ENCODE peak calls at places on chromosomes 4 and X, in six cellular contexts. S is HCT116, G is K562, X is HepG2, C is H1, F is GM12878. N is an unnamed sample.

GRCh38 chr4:10753326-10753725 is 68.8 kb upstream of the CLNK start:
- DNase-seq in S (no peak), G (no peak), X (no peak), C (no peak), F (no peak), N (no peak)

GRCh38 chr4:27149541-27150212 is 289.0 kb downstream of the STIM2 start:
- DNase-seq in S (no peak), G (no peak), X (no peak), C (no peak), F (no peak), N (no peak)

GRCh38 chrX:119228506-119229290 is 7.4 kb upstream of the PGRMC1 start:
- DNase-seq in S (no peak), G (no peak), X (no peak), C (no peak), F (no peak), N (peak; percentile 40)

GRCh38 chr4:87153078-87153477 is 67.3 kb downstream of the KLHL8 start:
- DNase-seq in S (no peak), G (no peak), X (no peak), C (no peak), F (no peak), N (no peak)

GRCh38 chr4:118213101-118213500 is 139.7 kb downstream of the PRSS12 start:
- DNase-seq in S (no peak), G (no peak), X (no peak), C (no peak), F (no peak), N (no peak)

GRCh38 chrX:66074920-66075879 is 35.3 kb upstream of the VSIG4 start:
- DNase-seq in S (no peak), G (no peak), X (no peak), C (no peak), F (peak; percentile 17), N (no peak)

GRCh38 chr4:186700746-186701145 is 22.9 kb downstream of the FAT1 start:
- DNase-seq in S (no peak), G (no peak), X (no peak), C (no peak), F (no peak), N (no peak)

GRCh38 chr4:13484749-13485345 is 707 bp upstream of the RAB28 start:
- DNase-seq in S (peak; percentile 16), G (no peak), X (peak; percentile 7), C (no peak), F (no peak), N (no peak)

GRCh38 chrX:32421266-32421665 is 790.1 kb downstream of the DMD start:
- DNase-seq in S (no peak), G (no peak), X (no peak), C (no peak), F (no peak), N (no peak)

GRCh38 chr4:6768539-6768905 is 14.0 kb upstream of the KIAA0232 start:
- DNase-seq in S (no peak), G (no peak), X (no peak), C (no peak), F (no peak), N (no peak)

GRCh38 chr4:13240066-13240465 is 244.1 kb downstream of the RAB28 start:
- DNase-seq in S (no peak), G (no peak), X (no peak), C (no peak), F (no peak), N (no peak)

GRCh38 chr4:102503301-102503746 is 2.2 kb downstream of the NFKB1 start:
- DNase-seq in S (no peak), G (no peak), X (peak; percentile 24), C (no peak), F (no peak), N (peak; percentile 16)

GRCh38 chrX:65601530-65602281 is 65.7 kb upstream of the MSN start:
- DNase-seq in S (no peak), G (no peak), X (peak; percentile 0), C (no peak), F (no peak), N (peak; percentile 97)

GRCh38 chr4:102500371-102501175 is 586 bp upstream of the NFKB1 start:
- DNase-seq in S (no peak), G (peak; percentile 39), X (peak; percentile 24), C (no peak), F (no peak), N (peak; percentile 61)

GRCh38 chr4:162644346-162644745 is 480.5 kb upstream of the FSTL5 start:
- DNase-seq in S (no peak), G (no peak), X (no peak), C (no peak), F (no peak), N (no peak)

GRCh38 chr4:54877006-54877405 is 219.2 kb downstream of the KIT start:
- DNase-seq in S (no peak), G (no peak), X (no peak), C (no peak), F (no peak), N (no peak)

GRCh38 chr4:121308328-121308663 is 72.5 kb downstream of the QRFPR start:
- DNase-seq in S (no peak), G (no peak), X (no peak), C (no peak), F (no peak), N (no peak)

GRCh38 chr4:141346144-141346543 is 125.4 kb downstream of the ZNF330 start:
- DNase-seq in S (peak; percentile 24), G (peak; percentile 18), X (peak; percentile 13), C (no peak), F (no peak), N (peak; percentile 73)

GRCh38 chrX:78011846-78012245 is 42.4 kb upstream of the PGAM4 start:
- DNase-seq in S (no peak), G (no peak), X (no peak), C (no peak), F (no peak), N (no peak)

GRCh38 chr4:141540643-141541042 is 95.7 kb upstream of the IL15 start:
- DNase-seq in S (no peak), G (no peak), X (no peak), C (no peak), F (no peak), N (peak; percentile 31)

GRCh38 chr4:94457692-94458106 is 6.0 kb downstream of the PDLIM5 start:
- DNase-seq in S (no peak), G (no peak), X (no peak), C (no peak), F (no peak), N (peak; percentile 44)

GRCh38 chr4:141371206-141371605 is 150.5 kb downstream of the ZNF330 start:
- DNase-seq in S (no peak), G (no peak), X (no peak), C (no peak), F (no peak), N (no peak)

GRCh38 chr4:26557164-26557563 is 26.7 kb upstream of the TBC1D19 start:
- DNase-seq in S (no peak), G (no peak), X (no peak), C (no peak), F (no peak), N (no peak)

GRCh38 chrX:1421433-1422134 is 29.7 kb upstream of the SLC25A6 start:
- DNase-seq in S (no peak), G (no peak), X (no peak), C (no peak), F (no peak), N (no peak)

GRCh38 chr4:39613093-39613656 is 25.5 kb downstream of the SMIM14 start:
- DNase-seq in S (no peak), G (no peak), X (peak; percentile 49), C (no peak), F (no peak), N (peak; percentile 29)

GRCh38 chr4:85807247-85807915 is 332.4 kb downstream of the ARHGAP24 start:
- DNase-seq in S (no peak), G (no peak), X (no peak), C (no peak), F (no peak), N (peak; percentile 88)

GRCh38 chrX:56766554-56767412 is 37.7 kb downstream of the NBDY start:
- DNase-seq in S (no peak), G (no peak), X (no peak), C (peak; percentile 6), F (no peak), N (no peak)

DNA sequence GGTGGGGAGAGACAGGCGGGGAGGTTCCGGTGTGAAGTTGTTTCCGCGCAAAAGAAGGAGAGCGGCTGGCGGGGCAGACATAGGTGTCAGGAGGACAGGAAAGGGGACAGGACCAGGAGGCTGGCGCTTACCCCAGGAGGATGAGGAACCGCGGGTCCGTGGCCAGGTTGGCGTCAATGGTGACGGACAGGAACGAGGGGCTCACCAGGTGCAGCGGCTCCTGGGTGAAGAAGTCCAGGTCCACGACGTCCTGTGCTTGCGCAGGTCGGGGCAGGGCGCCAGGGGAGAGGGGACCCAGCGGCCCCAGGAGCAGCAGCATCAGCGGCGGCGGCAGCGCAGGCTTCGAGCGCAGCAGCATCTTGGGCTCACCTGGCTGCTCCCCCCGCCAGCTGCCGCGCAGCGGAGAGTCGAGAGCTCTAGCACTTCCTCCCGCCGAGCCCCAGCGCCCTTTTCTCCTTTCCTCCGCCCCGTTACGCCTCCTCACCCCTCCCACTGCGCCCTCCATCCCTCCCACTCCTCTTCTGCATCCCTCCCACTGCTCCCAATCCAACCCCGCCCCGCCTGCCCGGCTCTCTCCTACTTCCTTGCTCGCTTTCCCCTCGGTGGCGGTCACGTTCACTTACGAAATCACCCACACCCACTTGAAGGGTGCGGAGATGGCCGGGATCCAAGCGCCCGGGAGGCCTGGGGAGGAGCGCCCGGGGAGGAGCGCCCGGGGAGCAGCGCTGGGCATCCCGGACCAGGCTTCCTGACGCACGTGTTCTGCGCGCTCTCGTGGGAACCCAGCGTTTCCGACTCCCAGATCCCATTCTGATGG is at the start of gene HPSE:
- DNase-seq in S (peak; percentile 49), G (peak; percentile 54), X (peak; percentile 3), C (peak; percentile 92), F (no peak), N (peak; percentile 56)
- TF ChIP-seq EZH2 in S (no peak), G (no peak), X (peak; percentile 69), C (peak; percentile 56), F (no peak), N (no peak)

GRCh38 chr4:123419885-123420743 is 23.5 kb downstream of the SPRY1 start:
- DNase-seq in S (no peak), G (no peak), X (no peak), C (no peak), F (no peak), N (no peak)
- H3K4me2 ChIP-seq in S (no peak overlapping the region), G (no peak overlapping the region), X (no peak overlapping the region), C (no peak overlapping the region), F (no peak overlapping the region), N (no peak overlapping the region)

GRCh38 chrX:20884565-20884964 is 489.7 kb upstream of the CNKSR2 start:
- DNase-seq in S (no peak), G (no peak), X (no peak), C (no peak), F (no peak), N (no peak)
- TF ChIP-seq MAX in S (no peak), G (no peak), X (no peak), C (no peak), F (no peak), N (no peak)

DNA sequence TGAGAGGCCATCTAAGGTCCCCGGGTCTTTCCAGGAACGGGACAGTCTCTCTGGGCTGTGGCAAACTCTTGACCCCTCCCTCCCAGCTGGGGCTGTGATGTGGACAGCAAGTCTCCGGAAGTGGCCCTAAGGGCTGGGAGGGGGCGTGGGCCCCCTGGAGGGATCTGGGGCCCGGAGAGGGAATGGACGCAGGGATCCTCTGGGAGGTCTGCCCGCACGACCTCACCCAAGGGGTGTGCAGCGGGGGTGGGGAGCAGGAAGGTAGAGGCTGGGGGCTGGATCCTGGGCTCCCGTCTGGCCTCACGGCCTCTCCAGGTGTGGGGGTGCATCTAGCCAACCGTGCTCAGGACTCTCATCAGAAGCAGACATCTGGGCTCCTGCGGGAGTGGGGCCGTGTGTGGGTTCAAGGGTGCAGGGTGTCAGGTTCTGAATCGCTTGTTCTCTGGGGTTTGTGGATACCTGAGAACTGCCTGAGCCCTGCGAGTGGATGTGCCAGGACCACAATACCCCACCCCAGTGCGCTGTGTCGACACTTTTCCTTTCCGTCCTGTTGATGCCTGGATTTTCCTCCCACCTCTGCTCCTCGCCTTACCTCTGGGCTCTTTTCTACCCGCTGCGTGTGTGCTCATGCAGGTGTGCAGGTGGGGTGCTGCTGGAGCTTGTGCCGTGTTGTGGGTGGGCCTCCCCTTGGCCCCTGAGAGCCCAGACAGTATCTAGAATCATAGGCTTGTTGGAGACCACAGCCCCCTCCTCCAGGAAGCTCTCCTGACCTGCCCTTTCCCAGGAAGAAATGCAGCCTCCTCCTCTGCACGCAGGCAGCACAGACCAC is 917 bp downstream of the CPZ start:
- DNase-seq in S (no peak), G (peak; percentile 19), X (no peak), C (peak; percentile 72), F (no peak), N (no peak)
- TF ChIP-seq EZH2 in S (no peak), G (no peak), X (no peak), C (no peak), F (no peak), N (no peak)